ENCODE peak calls at places on chromosomes 13 and 19, in eight cellular contexts. O, Z, V, I, H, U, P and D are unnamed samples.

GRCh38 chr13:26721251-26721939 is 39.2 kb downstream of the GPR12 start:
- DNase-seq in O (peak; percentile 19), Z (no peak), V (no peak), I (no peak), H (no peak), U (no peak), P (no peak), D (peak; percentile 19)

GRCh38 chr13:98905199-98905598 is 72.7 kb downstream of the DOCK9 start:
- DNase-seq in O (no peak), Z (no peak), V (no peak), I (no peak), H (no peak), U (no peak), P (no peak), D (no peak)

GRCh38 chr19:50486823-50487515 is 10.3 kb upstream of the GARIN5A start:
- DNase-seq in O (peak; percentile 70), Z (no peak), V (no peak), I (no peak), H (no peak), U (no peak), P (peak; percentile 83), D (peak; percentile 27)

GRCh38 chr19:41887711-41888382 is 4.9 kb downstream of the ARHGEF1 start:
- DNase-seq in O (peak; percentile 89), Z (no peak), V (no peak), I (no peak), H (no peak), U (peak; percentile 57), P (peak; percentile 100), D (peak; percentile 87)

GRCh38 chr19:46032597-46033025 is 8.2 kb downstream of the IGFL4 start:
- DNase-seq in O (no peak), Z (no peak), V (no peak), I (no peak), H (no peak), U (no peak), P (no peak), D (no peak)

GRCh38 chr19:18420931-18421330 is 1.7 kb downstream of the SSBP4 start:
- DNase-seq in O (no peak), Z (no peak), V (no peak), I (no peak), H (no peak), U (no peak), P (no peak), D (no peak)

GRCh38 chr13:52085416-52085815 is 43.5 kb downstream of the NEK5 start:
- DNase-seq in O (no peak), Z (peak; percentile 68), V (no peak), I (peak; percentile 72), H (peak; percentile 81), U (no peak), P (no peak), D (no peak)

GRCh38 chr13:113192902-113193301 is 15.6 kb downstream of the PCID2 start:
- DNase-seq in O (no peak), Z (no peak), V (no peak), I (no peak), H (peak; percentile 51), U (no peak), P (no peak), D (no peak)

GRCh38 chr13:45481688-45482087 is 16.9 kb downstream of the COG3 start:
- DNase-seq in O (no peak), Z (no peak), V (no peak), I (no peak), H (no peak), U (no peak), P (no peak), D (no peak)

GRCh38 chr19:29255006-29255405 is 42.1 kb upstream of the UQCRFS1 start:
- DNase-seq in O (no peak), Z (no peak), V (no peak), I (no peak), H (no peak), U (no peak), P (no peak), D (no peak)

GRCh38 chr19:58053480-58054156 is 5.5 kb upstream of the ZNF135 start:
- DNase-seq in O (no peak), Z (no peak), V (no peak), I (no peak), H (no peak), U (no peak), P (no peak), D (no peak)